ENCODE peak calls at places on chromosomes 1 and 21, in seven cellular contexts. G is cardiac muscle cell, X is upper lobe of right lung, S is fibroblast of mammary gland, J is AG09309, V is hepatocyte, H is GM23338. B is an unnamed sample.

GRCh38 chr1:238377280-238377919 is 486.7 kb upstream of the ZP4 start:
- DNase-seq in H (peak), X (no peak), G (no peak), V (no peak), J (no peak), S (no peak), B (no peak)

GRCh38 chr21:33866851-33867250 is 48.8 kb downstream of the ATP5PO start:
- DNase-seq in V (no peak), X (no peak), H (no peak), J (no peak), S (peak), G (no peak), B (no peak)

GRCh38 chr1:227753999-227754764 is 18.9 kb downstream of the SNAP47 start:
- DNase-seq in H (no peak), S (peak), X (no peak), J (no peak), G (no peak), V (no peak), B (no peak)

GRCh38 chr1:87686137-87686490 is 357.4 kb downstream of the LMO4 start:
- DNase-seq in S (no peak), X (no peak), G (no peak), J (no peak), V (no peak), H (no peak), B (no peak)

GRCh38 chr21:39258207-39258606 is 55.2 kb downstream of the BRWD1 start:
- DNase-seq in J (no peak), G (no peak), H (no peak), S (no peak), V (peak), X (no peak), B (no peak)

GRCh38 chr1:180791806-180792205 is 120.9 kb upstream of the KIAA1614 start:
- DNase-seq in H (no peak), G (no peak), J (no peak), S (peak), V (no peak), X (no peak), B (no peak)

GRCh38 chr1:65247419-65248359 is 61.7 kb upstream of the DNAJC6 start:
- DNase-seq in S (peak), V (peak), X (no peak), G (peak), J (peak), H (no peak), B (no peak)

GRCh38 chr1:25821630-25822091 is 1.9 kb downstream of the MTFR1L start:
- DNase-seq in X (peak), V (no peak), H (no peak), J (no peak), G (no peak), S (peak), B (no peak)

GRCh38 chr1:36911631-36912364 is 122.5 kb downstream of the GRIK3 start:
- DNase-seq in J (no peak), G (no peak), S (no peak), X (no peak), H (no peak), V (no peak), B (no peak)

GRCh38 chr1:243950166-243950565 is 100.1 kb upstream of the AKT3 start:
- DNase-seq in H (no peak), G (no peak), X (no peak), V (peak), J (peak), S (peak), B (no peak)

GRCh38 chr1:239212841-239213240 is 173.5 kb upstream of the CHRM3 start:
- DNase-seq in S (no peak), J (no peak), H (no peak), X (no peak), G (no peak), V (peak), B (no peak)

GRCh38 chr1:169590932-169591331 is 4.7 kb upstream of the F5 start:
- DNase-seq in H (no peak), S (peak), J (no peak), X (no peak), G (no peak), V (no peak), B (no peak)

GRCh38 chr1:110312188-110313121 is 26.7 kb upstream of the RBM15 start:
- DNase-seq in J (peak), H (peak), G (peak), S (peak), X (peak), V (peak), B (peak)

DNA sequence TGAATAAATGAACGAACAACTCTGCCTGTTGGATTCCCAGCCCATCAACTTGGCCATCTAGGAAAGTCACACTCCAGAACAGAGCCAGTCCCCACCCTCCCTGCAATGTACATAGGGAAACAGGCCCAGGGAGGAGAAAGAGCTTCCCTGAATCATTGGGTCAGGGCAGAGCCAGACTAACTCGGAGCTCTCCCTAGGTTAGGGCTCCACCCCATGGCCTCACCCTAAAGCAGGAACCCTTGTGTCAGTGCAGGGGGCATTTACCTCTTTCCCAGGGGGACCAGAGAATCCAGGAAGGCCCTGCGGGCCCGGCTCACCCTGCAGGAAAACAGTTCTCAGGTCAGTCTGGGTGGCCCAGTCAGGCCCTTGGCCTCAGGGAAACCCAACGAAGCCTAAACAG is 11.6 kb downstream of the COL9A2 start:
- DNase-seq in J (no peak), X (no peak), G (no peak), S (peak), H (peak), V (no peak), B (no peak)
- TF ChIP-seq CTCF in J (peak), X (no peak), G (no peak), S (peak), H (peak), V (no peak), B (peak)

GRCh38 chr1:7388141-7388487 is 383.0 kb upstream of the VAMP3 start:
- DNase-seq in S (no peak), J (no peak), X (no peak), G (no peak), V (no peak), H (no peak), B (no peak)

GRCh38 chr1:7389786-7390603 is 381.1 kb upstream of the VAMP3 start:
- DNase-seq in X (no peak), V (no peak), J (no peak), H (no peak), S (no peak), G (no peak), B (no peak)

GRCh38 chr1:7388488-7389185 is 382.5 kb upstream of the VAMP3 start:
- DNase-seq in V (no peak), G (no peak), H (no peak), J (no peak), X (no peak), S (peak), B (no peak)

GRCh38 chr1:7390604-7391000 is 380.5 kb upstream of the VAMP3 start:
- DNase-seq in S (no peak), X (no peak), G (no peak), J (no peak), V (no peak), H (no peak), B (no peak)

DNA sequence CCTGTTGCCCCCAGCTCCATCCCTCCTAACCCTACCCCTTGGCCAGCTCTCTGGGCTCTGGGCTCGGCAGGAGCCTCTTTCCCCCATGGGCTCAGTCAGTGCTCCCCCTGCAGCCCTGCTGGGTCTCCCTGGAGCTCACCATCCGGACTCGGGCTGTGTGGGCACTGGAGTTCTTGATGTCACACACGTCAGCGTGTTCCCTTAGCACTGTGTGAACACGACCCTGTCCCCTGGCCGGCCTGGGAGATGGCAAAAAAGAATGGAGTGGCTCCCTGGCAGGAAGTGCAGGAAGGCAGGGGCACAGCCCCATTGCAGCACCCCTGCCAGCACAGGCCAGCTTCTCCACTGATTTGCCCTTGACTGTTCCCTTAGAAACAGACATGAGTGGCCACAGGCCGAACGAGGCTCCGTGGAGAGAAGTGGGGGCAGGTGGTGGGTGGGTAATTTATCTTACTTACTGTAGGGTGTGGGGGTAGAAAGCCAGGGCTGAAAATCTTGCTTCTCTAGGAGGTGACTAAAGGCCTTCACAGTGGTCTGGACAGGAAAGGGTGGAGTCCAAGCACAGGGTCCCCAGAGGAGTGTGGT is 381.8 kb upstream of the VAMP3 start:
- DNase-seq in S (peak), V (no peak), H (no peak), X (no peak), J (no peak), G (no peak), B (no peak)
- H3K4me3 ChIP-seq in S (no peak), V (no peak), H (no peak), X (no peak), J (no peak), G (no peak), B (no peak)

DNA sequence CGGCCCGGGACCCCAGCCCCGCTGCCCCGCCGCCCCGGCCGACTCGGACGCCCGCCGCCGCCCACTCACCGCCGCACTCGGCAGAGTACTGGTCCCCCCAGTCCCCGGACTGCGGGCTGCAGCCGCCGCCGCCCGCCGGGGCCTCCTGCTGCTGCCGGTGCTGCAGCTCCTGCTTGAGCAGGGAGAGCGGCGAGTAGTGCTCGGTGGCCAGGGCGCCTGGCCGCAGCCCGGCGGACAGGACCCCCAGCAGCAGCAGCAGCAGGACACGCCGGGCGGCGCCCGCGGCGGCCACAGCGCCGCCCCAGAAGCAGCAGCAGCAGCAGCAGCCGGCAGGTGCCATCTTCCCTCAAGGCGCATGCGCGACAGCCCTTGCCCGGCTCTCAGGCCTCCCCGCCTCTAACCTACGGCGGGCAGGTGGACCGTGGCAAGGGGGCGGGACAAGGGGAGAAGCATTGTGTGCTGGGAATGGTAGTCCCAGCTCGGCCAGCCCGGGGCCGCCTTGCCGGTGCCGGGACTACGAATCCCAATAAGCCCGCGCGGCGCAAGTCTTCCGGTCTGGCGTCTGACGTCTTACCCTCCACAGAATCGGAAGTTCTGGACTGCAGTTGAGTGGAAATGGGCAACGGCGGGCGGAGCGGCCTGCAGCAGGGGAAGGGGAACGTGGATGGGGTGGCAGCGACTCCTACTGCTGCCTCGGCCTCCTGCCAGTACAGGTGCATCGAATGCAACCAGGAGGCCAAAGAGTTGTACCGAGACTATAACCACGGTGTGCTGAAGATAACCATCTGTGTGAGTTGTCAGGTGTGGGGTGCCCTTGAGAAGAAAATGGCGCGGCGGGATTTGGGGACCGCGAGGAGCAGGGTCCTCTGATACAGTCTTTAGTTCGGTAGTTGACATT is at the start of the genes ARV1 and TTC13:
- DNase-seq in S (peak), X (peak), J (peak), H (peak), G (peak), V (peak), B (peak)
- TF ChIP-seq CTCF in S (no peak), X (peak), J (peak), H (peak), G (peak), V (peak), B (peak)

GRCh38 chr21:44065428-44065827 is 41.8 kb upstream of the PWP2 start:
- DNase-seq in G (no peak), J (no peak), V (no peak), H (no peak), S (peak), X (no peak), B (no peak)
- H3K4me3 ChIP-seq in G (no peak), J (no peak), V (no peak), H (no peak), S (no peak), X (no peak), B (no peak)

GRCh38 chr1:222060247-222060851 is 318.5 kb upstream of the DUSP10 start:
- DNase-seq in S (no peak), V (no peak), H (no peak), G (peak), J (no peak), X (no peak), B (no peak)
- TF ChIP-seq CTCF in S (no peak), V (no peak), H (no peak), G (no peak), J (no peak), X (no peak), B (no peak)

DNA sequence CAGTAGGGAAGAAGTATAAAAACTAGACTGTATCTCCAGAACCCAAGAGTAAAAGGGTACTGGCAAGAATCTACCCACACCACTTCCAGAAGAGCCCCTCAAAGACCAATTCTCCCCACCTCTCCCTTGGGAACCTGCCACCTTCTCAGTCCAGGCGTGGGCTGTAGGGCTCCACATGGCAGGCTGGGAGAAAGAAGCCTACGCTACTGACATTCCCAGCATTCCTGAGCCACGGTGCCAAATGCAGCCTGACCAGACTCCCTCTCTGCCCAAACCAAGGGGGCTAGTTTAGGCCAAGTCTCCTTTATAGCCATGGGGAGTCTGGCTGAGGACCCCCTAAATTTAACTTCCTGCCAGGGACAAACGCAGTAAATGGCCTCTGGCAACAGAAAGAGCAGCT is 2.0 kb downstream of the UBE2Q1 start:
- DNase-seq in J (no peak), X (no peak), G (peak), S (peak), H (peak), V (no peak), B (no peak)
- H3K4me3 ChIP-seq in J (peak), X (peak), G (peak), S (peak), H (peak), V (no peak), B (peak)

GRCh38 chr1:109191377-109191776 is 22.3 kb upstream of the SARS1 start:
- DNase-seq in V (no peak), J (no peak), X (no peak), G (no peak), H (peak), S (no peak), B (no peak)
- TF ChIP-seq CTCF in V (no peak), J (no peak), X (no peak), G (no peak), H (peak), S (peak), B (no peak)

DNA sequence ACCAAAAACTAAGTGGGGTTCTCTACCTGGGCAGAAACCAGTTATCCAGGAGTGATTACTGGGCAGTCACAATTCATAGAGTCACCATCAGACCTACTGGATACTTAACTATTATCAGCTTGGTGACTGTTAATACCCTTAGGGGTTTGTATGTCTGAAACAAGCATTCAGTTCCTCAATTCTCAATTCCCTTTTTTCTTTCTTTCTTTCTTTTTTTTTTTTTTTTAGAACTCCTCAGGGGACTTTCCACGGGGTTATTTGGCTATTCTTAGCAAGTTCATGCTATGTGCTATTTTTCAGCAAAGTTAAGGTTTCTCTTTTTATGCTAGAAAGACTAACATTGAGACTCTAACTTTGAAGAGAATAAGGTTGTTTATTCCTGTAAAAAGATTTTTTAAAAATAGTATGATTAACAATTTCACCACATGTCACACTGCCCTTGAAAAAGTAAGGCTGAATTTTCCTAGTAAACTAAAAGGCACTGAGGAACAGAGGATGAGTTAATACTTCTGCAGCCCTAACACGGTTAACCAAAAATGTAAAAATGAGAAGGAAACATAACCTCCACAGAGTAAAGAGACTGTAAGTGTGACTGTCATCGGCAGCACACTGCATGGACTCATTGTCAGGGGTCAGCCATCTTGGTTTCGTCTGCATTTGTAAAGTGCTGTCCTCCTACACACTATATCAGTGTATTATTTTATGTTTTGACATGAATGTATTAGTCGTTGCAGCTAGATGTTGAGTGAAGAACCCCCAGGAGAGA is 310.2 kb downstream of the NTNG1 start:
- DNase-seq in J (no peak), H (no peak), G (no peak), S (no peak), V (no peak), X (no peak), B (no peak)
- H3K4me3 ChIP-seq in J (no peak), H (no peak), G (no peak), S (no peak), V (no peak), X (no peak), B (no peak)

B was measured in LNCaP clone FGC.